ENCODE peak calls at places on chromosome 16, in four cellular contexts. Z is NCI-H82, N is H54, J is GF-D8. F is an unnamed sample.

GRCh38 chr16:72797606-72798005 is 250.3 kb downstream of the ZFHX3 start:
- DNase-seq in Z (no peak), N (no peak), J (no peak), F (no peak)

GRCh38 chr16:84237994-84238750 is 1.6 kb downstream of the KCNG4 start:
- DNase-seq in Z (peak; percentile 7), N (no peak), J (no peak), F (no peak)

GRCh38 chr16:14487579-14487978 is 142.5 kb downstream of the PARN start:
- DNase-seq in Z (no peak), N (no peak), J (peak; percentile 10), F (no peak)

GRCh38 chr16:57446530-57447141 is 549 bp downstream of the CIAPIN1 start:
- DNase-seq in Z (peak; percentile 54), N (peak; percentile 33), J (no peak), F (peak; percentile 45)

GRCh38 chr16:28260193-28260592 is 32.1 kb upstream of the SBK1 start:
- DNase-seq in Z (no peak), N (no peak), J (no peak), F (no peak)

GRCh38 chr16:29641561-29641960 is 21.5 kb upstream of the SPN start:
- DNase-seq in Z (no peak), N (no peak), J (peak; percentile 61), F (no peak)

GRCh38 chr16:10881479-10882030 is 4.6 kb downstream of the CIITA start:
- DNase-seq in Z (no peak), N (no peak), J (no peak), F (no peak)

GRCh38 chr16:81548901-81549546 is 104.4 kb downstream of the CMIP start:
- DNase-seq in Z (no peak), N (no peak), J (no peak), F (no peak)

GRCh38 chr16:57994778-57995177 is 5.7 kb downstream of the ZNF319 start:
- DNase-seq in Z (peak; percentile 68), N (peak; percentile 63), J (peak; percentile 49), F (peak; percentile 55)

GRCh38 chr16:88381820-88382451 is 823 bp upstream of the ZNF469 start:
- DNase-seq in Z (no peak), N (no peak), J (no peak), F (no peak)

GRCh38 chr16:29995330-29995910 is at the start of gene HIRIP3:
- DNase-seq in Z (peak; percentile 91), N (peak; percentile 82), J (peak; percentile 72), F (peak; percentile 37)

GRCh38 chr16:86975445-86975844 is 341.7 kb downstream of the C16orf95 start:
- DNase-seq in Z (peak; percentile 44), N (peak; percentile 76), J (no peak), F (no peak)

GRCh38 chr16:80051040-80051439 is 450.5 kb upstream of the MAF start:
- DNase-seq in Z (no peak), N (no peak), J (no peak), F (no peak)

GRCh38 chr16:89581045-89581695 is 5.6 kb downstream of the CPNE7 start:
- DNase-seq in Z (no peak), N (peak; percentile 98), J (no peak), F (no peak)

GRCh38 chr16:71552698-71553503 is 24.0 kb downstream of the TAT start:
- DNase-seq in Z (peak; percentile 34), N (no peak), J (no peak), F (peak; percentile 21)

GRCh38 chr16:53040788-53041187 is 11.9 kb downstream of the CHD9NB start:
- DNase-seq in Z (no peak), N (no peak), J (no peak), F (no peak)

GRCh38 chr16:29848420-29849297 is 14.4 kb downstream of the CDIPT start:
- DNase-seq in Z (peak; percentile 83), N (peak; percentile 81), J (peak; percentile 14), F (no peak)

GRCh38 chr16:30085820-30086219 is 5.9 kb downstream of the TBX6 start:
- DNase-seq in Z (no peak), N (no peak), J (no peak), F (no peak)

GRCh38 chr16:15041260-15042011 is 14.4 kb downstream of the NTAN1 start:
- DNase-seq in Z (peak; percentile 72), N (no peak), J (no peak), F (peak; percentile 29)

GRCh38 chr16:22375963-22376640 is 1.7 kb upstream of the CDR2 start:
- DNase-seq in Z (no peak), N (no peak), J (no peak), F (no peak)

GRCh38 chr16:6132121-6132520 is 1034.5 kb upstream of the EEF2KMT start:
- DNase-seq in Z (peak; percentile 68), N (no peak), J (no peak), F (no peak)

GRCh38 chr16:1290860-1291575 is 18.4 kb upstream of the UBE2I start:
- DNase-seq in Z (no peak), N (no peak), J (no peak), F (no peak)

F was measured in Kasumi-1.